ENCODE peak calls at places on chromosome 1, in six cellular contexts. K is natural killer cell; F is cardiac muscle cell; L is mesothelial cell of epicardium; J is naive thymus-derived CD8-positive, alpha-beta T cell; X is foreskin fibroblast. H is an unnamed sample.
A peak's percentile ranks its signal among the peaks of the same experiment; 100 is the strongest.

GRCh38 chr1:219837274-219837993 is 90.9 kb downstream of the SLC30A10 start:
- DNase-seq in K (no peak), F (peak; percentile 75), L (no peak), J (no peak), X (peak; percentile 20), H (no peak)

GRCh38 chr1:59183918-59184317 is 113.0 kb upstream of the FGGY start:
- DNase-seq in K (no peak), F (no peak), L (no peak), J (no peak), X (no peak), H (no peak)

GRCh38 chr1:64282353-64282752 is 78.9 kb downstream of the UBE2U start:
- DNase-seq in K (no peak), F (peak; percentile 12), L (peak; percentile 56), J (no peak), X (no peak), H (no peak)

GRCh38 chr1:230809205-230809990 is 58.9 kb downstream of the C1orf198 start:
- DNase-seq in K (no peak), F (no peak), L (no peak), J (no peak), X (no peak), H (no peak)

GRCh38 chr1:109104364-109105151 is 9.4 kb upstream of the ELAPOR1 start:
- DNase-seq in K (no peak), F (no peak), L (no peak), J (no peak), X (no peak), H (no peak)

GRCh38 chr1:56120021-56120420 is 459.3 kb downstream of the PLPP3 start:
- DNase-seq in K (no peak), F (no peak), L (no peak), J (no peak), X (peak; percentile 84), H (no peak)

GRCh38 chr1:216045400-216045799 is 377.8 kb downstream of the USH2A start:
- DNase-seq in K (no peak), F (no peak), L (no peak), J (no peak), X (peak; percentile 18), H (no peak)

GRCh38 chr1:108947871-108948525 is 15.3 kb downstream of the CLCC1 start:
- DNase-seq in K (no peak), F (no peak), L (no peak), J (no peak), X (peak; percentile 14), H (no peak)

GRCh38 chr1:116910379-116911165 is 856 bp downstream of the PTGFRN start:
- DNase-seq in K (no peak), F (peak; percentile 62), L (no peak), J (peak; percentile 41), X (no peak), H (no peak)

GRCh38 chr1:110616587-110616986 is 10.4 kb upstream of the KCNA2 start:
- DNase-seq in K (no peak), F (no peak), L (no peak), J (no peak), X (peak; percentile 19), H (no peak)

GRCh38 chr1:32239335-32239734 is 7.7 kb upstream of the FAM167B start:
- DNase-seq in K (no peak), F (no peak), L (no peak), J (no peak), X (no peak), H (no peak)

GRCh38 chr1:70044832-70045231 is 160.5 kb downstream of the LRRC40 start:
- DNase-seq in K (no peak), F (no peak), L (no peak), J (no peak), X (peak; percentile 55), H (no peak)

GRCh38 chr1:68128157-68128556 is 77.7 kb upstream of the DIRAS3 start:
- DNase-seq in K (no peak), F (no peak), L (no peak), J (no peak), X (peak; percentile 30), H (no peak)

GRCh38 chr1:208868554-208868953 is 624.4 kb upstream of the PLXNA2 start:
- DNase-seq in K (no peak), F (no peak), L (no peak), J (no peak), X (no peak), H (no peak)

GRCh38 chr1:243926803-243927245 is 76.8 kb upstream of the AKT3 start:
- DNase-seq in K (no peak), F (no peak), L (no peak), J (no peak), X (peak; percentile 80), H (no peak)

GRCh38 chr1:234550341-234551031 is 59.5 kb downstream of the IRF2BP2 start:
- DNase-seq in K (no peak), F (no peak), L (no peak), J (no peak), X (no peak), H (no peak)

GRCh38 chr1:109773203-109773899 is 9.6 kb upstream of the EPS8L3 start:
- DNase-seq in K (no peak), F (peak; percentile 91), L (no peak), J (peak; percentile 43), X (peak; percentile 83), H (peak; percentile 37)

GRCh38 chr1:158067651-158068050 is 74.2 kb downstream of the KIRREL1 start:
- DNase-seq in K (no peak), F (no peak), L (no peak), J (no peak), X (peak; percentile 71), H (no peak)

GRCh38 chr1:227559499-227559898 is 3.9 kb upstream of the ZNF678 start:
- DNase-seq in K (no peak), F (no peak), L (no peak), J (no peak), X (no peak), H (no peak)

GRCh38 chr1:198258491-198258890 is 101.7 kb downstream of the NEK7 start:
- DNase-seq in K (no peak), F (no peak), L (no peak), J (no peak), X (peak; percentile 53), H (no peak)

GRCh38 chr1:110477445-110477957 is 26.6 kb downstream of the PROK1 start:
- DNase-seq in K (no peak), F (no peak), L (no peak), J (no peak), X (no peak), H (no peak)

GRCh38 chr1:119888476-119888875 is 7.8 kb downstream of the ADAM30 start:
- DNase-seq in K (no peak), F (no peak), L (no peak), J (no peak), X (no peak), H (no peak)

GRCh38 chr1:81548918-81549587 is 251.7 kb upstream of the ADGRL2 start:
- DNase-seq in K (no peak), F (no peak), L (no peak), J (no peak), X (no peak), H (no peak)

GRCh38 chr1:24022611-24023359 is 42.7 kb upstream of the SRSF10 start:
- DNase-seq in K (no peak), F (no peak), L (no peak), J (no peak), X (peak; percentile 87), H (no peak)

GRCh38 chr1:180482425-180483275 is 19.7 kb downstream of the ACBD6 start:
- DNase-seq in K (no peak), F (peak; percentile 62), L (no peak), J (no peak), X (peak; percentile 33), H (no peak)